ENCODE peak calls at places on chromosomes 7 and 10, in five cellular contexts. F is M059J; P is naive thymus-derived CD8-positive, alpha-beta T cell; Q is Panc1; W is iPS DF 19.7. Y is an unnamed sample.

GRCh38 chr10:30813872-30814471 is 184.4 kb upstream of the LYZL2 start:
- DNase-seq in Q (no peak), F (peak; percentile 91), W (no peak), P (no peak), Y (peak; percentile 98)

GRCh38 chr7:8260871-8261707 is 878 bp downstream of the ICA1 start:
- DNase-seq in P (no peak), F (no peak), W (no peak), Q (no peak), Y (peak; percentile 12)

GRCh38 chr10:98028168-98028770 is 2.2 kb downstream of the CRTAC1 start:
- DNase-seq in F (peak; percentile 25), W (no peak), P (peak; percentile 72), Q (peak; percentile 15), Y (peak; percentile 32)

GRCh38 chr10:10421071-10421470 is 596.6 kb upstream of the CELF2 start:
- DNase-seq in W (no peak), P (no peak), Q (no peak), F (no peak), Y (no peak)

GRCh38 chr10:5659702-5660528 is 6.5 kb downstream of the ASB13 start:
- DNase-seq in Q (no peak), W (no peak), F (peak; percentile 77), P (no peak), Y (peak; percentile 76)

GRCh38 chr7:146074195-146074765 is 42.3 kb upstream of the CNTNAP2 start:
- DNase-seq in W (no peak), F (no peak), Q (no peak), P (no peak), Y (no peak)

GRCh38 chr7:66296555-66296954 is 91.4 kb downstream of the TPST1 start:
- DNase-seq in Q (no peak), F (no peak), W (no peak), P (no peak), Y (no peak)

GRCh38 chr10:68046642-68047041 is 28.4 kb downstream of the HERC4 start:
- DNase-seq in F (no peak), P (no peak), W (no peak), Q (no peak), Y (no peak)

GRCh38 chr10:14513061-14513460 is 182.3 kb upstream of the FRMD4A start:
- DNase-seq in W (no peak), Q (no peak), F (no peak), P (no peak), Y (no peak)

Y was measured in RPMI7951.